ENCODE peak calls at places on chromosomes 13 and 19, in ten cellular contexts. F, D, P, E, Y, Q, V, A, C and X are unnamed samples.

GRCh38 chr19:45763691-45764294 is 5.3 kb downstream of the SIX5 start:
- DNase-seq in C (no peak), Y (no peak), P (no peak), D (no peak), A (peak; percentile 32), Q (no peak), F (no peak), V (no peak), E (no peak), X (no peak)

GRCh38 chr13:61685683-61686013 is 270.0 kb upstream of the PCDH20 start:
- DNase-seq in C (peak; percentile 60), P (peak; percentile 52), V (peak; percentile 40), Q (no peak), F (no peak), A (peak; percentile 28), D (no peak), Y (no peak), E (peak; percentile 6), X (no peak)

GRCh38 chr19:38650180-38650775 is 2.8 kb downstream of the ACTN4 start:
- DNase-seq in Y (peak; percentile 69), D (peak; percentile 68), F (no peak), Q (no peak), C (peak; percentile 69), E (no peak), P (no peak), A (no peak), V (peak; percentile 51), X (no peak)

GRCh38 chr13:68056816-68057710 is 826.9 kb upstream of the PCDH9 start:
- DNase-seq in E (peak; percentile 61), Y (peak; percentile 27), C (peak; percentile 95), V (peak; percentile 90), Q (no peak), D (no peak), F (no peak), P (no peak), A (no peak), X (no peak)

GRCh38 chr13:30510811-30511371 is 45.2 kb upstream of the HMGB1 start:
- DNase-seq in V (peak; percentile 15), D (no peak), C (peak; percentile 40), E (no peak), A (no peak), Y (no peak), Q (no peak), F (no peak), P (no peak), X (no peak)

GRCh38 chr19:39710333-39710890 is 6.1 kb downstream of the LGALS14 start:
- DNase-seq in C (no peak), Q (no peak), D (no peak), V (no peak), A (no peak), E (no peak), P (no peak), F (no peak), Y (no peak), X (no peak)

GRCh38 chr19:6536138-6536671 is 5.4 kb downstream of the TNFSF9 start:
- DNase-seq in A (peak; percentile 61), E (peak; percentile 38), C (peak; percentile 72), F (peak; percentile 97), Y (peak; percentile 62), D (peak; percentile 92), V (peak; percentile 33), Q (no peak), P (peak; percentile 70), X (peak; percentile 18)

GRCh38 chr19:42216653-42217521 is 590 bp downstream of the DEDD2 start:
- DNase-seq in E (peak; percentile 24), F (peak; percentile 51), Q (no peak), Y (peak; percentile 60), P (peak; percentile 48), A (peak; percentile 73), C (peak; percentile 48), V (no peak), D (peak; percentile 60), X (peak; percentile 51)

GRCh38 chr13:109764474-109765292 is 21.7 kb downstream of the IRS2 start:
- DNase-seq in P (no peak), A (no peak), D (no peak), C (peak; percentile 77), V (peak; percentile 63), Y (no peak), E (no peak), F (no peak), Q (no peak), X (no peak)

GRCh38 chr19:10634881-10635463 is 9.6 kb downstream of the SLC44A2 start:
- DNase-seq in C (no peak), A (no peak), V (no peak), P (no peak), Q (no peak), F (no peak), D (no peak), E (no peak), Y (no peak), X (no peak)

GRCh38 chr13:24511019-24511823 is 1.4 kb downstream of the PARP4 start:
- DNase-seq in V (peak; percentile 94), A (no peak), F (peak; percentile 44), E (peak; percentile 88), Q (no peak), C (peak; percentile 91), Y (peak; percentile 66), D (peak; percentile 78), P (no peak), X (peak; percentile 60)

GRCh38 chr19:46823049-46823448 is 27.6 kb downstream of the AP2S1 start:
- DNase-seq in P (no peak), D (no peak), A (no peak), Q (no peak), E (no peak), C (no peak), V (no peak), Y (no peak), F (no peak), X (no peak)

GRCh38 chr19:10701955-10702307 is 692 bp downstream of the QTRT1 start:
- DNase-seq in V (no peak), Q (no peak), A (peak; percentile 64), C (no peak), F (peak; percentile 17), P (peak; percentile 70), Y (peak; percentile 41), D (no peak), E (no peak), X (no peak)

GRCh38 chr13:28100149-28101121 is at the start of gene FLT3:
- DNase-seq in V (no peak), C (peak; percentile 46), D (peak; percentile 73), A (peak; percentile 73), P (peak; percentile 16), Y (peak; percentile 22), Q (no peak), F (peak; percentile 75), E (peak; percentile 15), X (peak; percentile 38)

GRCh38 chr13:40077396-40078027 is 422.1 kb downstream of the COG6 start:
- DNase-seq in Y (no peak), V (peak; percentile 96), F (no peak), C (peak; percentile 84), P (no peak), E (no peak), D (no peak), Q (no peak), A (no peak), X (no peak)

DNA sequence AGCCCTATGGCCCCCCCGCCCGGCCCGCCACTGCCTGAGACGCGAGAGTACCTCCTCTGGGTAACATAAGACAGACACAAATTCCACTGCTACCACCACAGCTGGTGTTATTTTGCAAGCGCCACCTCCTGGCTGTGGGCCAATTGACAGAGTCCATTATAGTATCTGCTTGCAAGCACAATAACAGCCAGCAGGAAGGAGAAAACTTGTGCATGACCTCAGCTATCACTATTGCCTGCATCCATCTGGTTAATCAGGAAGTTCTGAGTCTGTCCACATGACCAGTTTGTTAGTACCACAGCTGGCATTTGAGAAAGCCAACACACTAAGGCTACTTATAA is 25.3 kb upstream of the OR10H2 start:
- DNase-seq in A (no peak), Q (peak; percentile 75), F (peak; percentile 21), D (peak; percentile 92), Y (peak; percentile 94), V (peak; percentile 65), E (peak; percentile 26), C (peak; percentile 61), P (peak; percentile 69), X (peak; percentile 73)
- TF ChIP-seq CTCF in A (no peak), Q (no peak), F (peak; percentile 20), D (no peak), Y (no peak), V (no peak), E (no peak), C (no peak), P (peak; percentile 6), X (no peak)

DNA sequence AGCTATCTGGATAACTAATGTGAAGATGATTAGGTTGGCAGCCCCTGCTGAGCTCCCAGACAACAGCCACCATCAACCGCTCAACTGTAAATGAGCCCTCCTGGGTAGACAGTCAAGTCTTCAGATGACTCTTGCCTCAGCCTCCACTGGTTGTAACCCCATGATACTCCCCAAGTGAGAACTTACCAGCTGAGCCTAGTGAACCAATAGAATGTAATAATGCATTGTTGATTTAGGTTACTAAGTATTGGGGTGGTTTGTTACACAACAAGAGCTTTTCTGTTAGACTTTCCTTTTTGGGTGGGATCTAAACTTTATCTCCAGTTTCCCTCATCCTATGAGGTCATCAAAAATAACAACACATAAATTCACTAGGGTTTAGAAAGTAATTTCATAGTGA is 69.4 kb downstream of the CYSLTR2 start:
- DNase-seq in F (no peak), C (no peak), P (no peak), V (no peak), E (no peak), A (no peak), Y (no peak), D (no peak), Q (no peak), X (no peak)
- TF ChIP-seq CTCF in F (no peak), C (no peak), P (no peak), V (no peak), E (no peak), A (no peak), Y (no peak), D (no peak), Q (no peak), X (no peak)

DNA sequence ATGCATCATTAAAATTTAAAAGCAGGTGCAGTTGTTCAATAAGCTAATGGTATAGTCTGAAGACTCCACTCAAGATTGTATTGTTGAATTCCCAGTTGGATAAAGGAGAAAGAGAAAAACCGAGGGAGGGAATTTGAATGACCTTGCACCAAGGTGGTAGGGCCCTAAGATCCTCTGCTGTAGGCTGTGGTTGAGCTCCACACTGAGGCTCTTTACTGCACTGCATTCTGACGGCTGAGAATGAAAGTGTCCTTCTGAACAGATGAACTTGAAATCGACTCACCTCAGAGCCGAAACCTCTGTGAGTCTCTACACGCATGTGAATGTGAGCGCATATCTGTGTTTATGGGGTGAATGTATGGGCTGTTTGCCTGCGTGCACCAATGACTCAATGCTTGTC is 388.9 kb upstream of the DACH1 start:
- DNase-seq in D (no peak), Q (no peak), P (peak; percentile 67), E (peak; percentile 20), F (peak; percentile 61), C (peak; percentile 74), Y (peak; percentile 30), V (peak; percentile 49), A (peak; percentile 58), X (peak; percentile 5)
- TF ChIP-seq CTCF in D (no peak), Q (peak; percentile 11), P (peak; percentile 99), E (peak; percentile 31), F (peak; percentile 43), C (peak; percentile 88), Y (peak; percentile 58), V (peak; percentile 69), A (peak; percentile 12), X (no peak)

DNA sequence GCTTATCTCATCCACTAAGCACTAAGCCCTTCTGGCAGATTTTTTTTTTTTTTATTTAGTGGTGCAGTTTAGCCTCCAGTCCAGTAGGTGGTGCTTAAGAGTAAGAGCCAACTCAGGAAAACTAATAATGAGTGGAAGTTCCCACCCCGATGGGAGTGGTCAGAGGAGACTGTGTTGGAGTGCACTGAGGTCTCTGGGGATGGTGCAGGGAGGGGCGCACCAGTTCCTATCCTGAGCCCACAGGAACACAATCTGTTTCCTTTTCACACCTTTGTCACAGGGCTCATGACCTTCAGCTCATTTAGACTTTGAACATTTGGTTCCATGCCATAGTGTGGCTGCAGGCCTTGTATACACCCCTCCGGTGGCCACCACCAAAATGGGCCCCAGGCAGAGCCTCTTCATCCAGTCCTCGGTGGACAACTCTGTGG is 367.4 kb downstream of the SPRY2 start:
- DNase-seq in V (no peak), A (no peak), C (no peak), Q (no peak), D (peak; percentile 43), P (peak; percentile 61), Y (no peak), E (no peak), F (peak; percentile 24), X (no peak)
- TF ChIP-seq CTCF in V (peak; percentile 44), A (peak; percentile 61), C (peak; percentile 58), Q (peak; percentile 35), D (no peak), P (peak; percentile 78), Y (peak; percentile 38), E (peak; percentile 48), F (peak; percentile 54), X (no peak)